ENCODE peak calls at places on chromosomes 5 and 9, in seven cellular contexts. T, F, D, E, L, H and M are unnamed samples. For H3K27me3 and H3K36me3, the result is how much of the 10 kb centered on the place peaks cover.

GRCh38 chr9:27653246-27653645 is 80.0 kb upstream of the C9orf72 start:
- DNase-seq in F (no peak), T (no peak), H (no peak), E (no peak), L (no peak), D (no peak), M (no peak)

GRCh38 chr9:16192403-16193017 is 639.7 kb downstream of the CCDC171 start:
- DNase-seq in T (no peak), H (no peak), F (peak), L (no peak), E (no peak), D (no peak), M (no peak)

GRCh38 chr5:4205408-4205807 is 609.8 kb downstream of the IRX1 start:
- DNase-seq in F (peak), E (no peak), H (no peak), T (no peak), L (no peak), D (no peak), M (no peak)

GRCh38 chr5:133371371-133372155 is 240.8 kb downstream of the FSTL4 start:
- DNase-seq in F (no peak), E (no peak), H (no peak), D (no peak), T (no peak), L (no peak), M (no peak)

GRCh38 chr5:92849798-92850197 is 731.2 kb downstream of the NR2F1-AS1 start:
- DNase-seq in E (no peak), L (no peak), F (no peak), H (no peak), T (no peak), D (no peak), M (no peak)

GRCh38 chr9:116434314-116434713 is 252.8 kb upstream of the TRIM32 start:
- DNase-seq in L (no peak), D (no peak), T (no peak), H (no peak), F (no peak), E (no peak), M (no peak)

GRCh38 chr9:37856551-37856950 is 47.4 kb downstream of the SLC25A51 start:
- DNase-seq in T (no peak), F (no peak), L (no peak), D (no peak), H (no peak), E (no peak), M (no peak)

GRCh38 chr9:79674052-79674777 is 102.5 kb downstream of the TLE4 start:
- DNase-seq in H (no peak), T (no peak), D (no peak), F (no peak), L (no peak), E (no peak), M (no peak)

GRCh38 chr5:164354138-164354751 is 848.8 kb downstream of the MAT2B start:
- DNase-seq in E (no peak), L (no peak), H (no peak), T (no peak), D (no peak), F (no peak), M (peak)

GRCh38 chr9:37954581-37954981 is 50.7 kb upstream of the SLC25A51 start:
- DNase-seq in D (no peak), E (no peak), L (no peak), F (no peak), H (no peak), T (no peak), M (no peak)

GRCh38 chr5:85278193-85278592 is 893.5 kb upstream of the EDIL3 start:
- DNase-seq in D (no peak), E (no peak), H (no peak), T (no peak), L (no peak), F (no peak), M (no peak)

GRCh38 chr9:135907006-135907434 is 326 bp downstream of the CAMSAP1 start:
- DNase-seq in L (no peak), E (no peak), T (peak), D (peak), F (no peak), H (no peak), M (peak)
- H3K4me3 ChIP-seq in L (peak), E (peak), T (peak), D (peak), F (peak), H (peak), M (peak)

GRCh38 chr5:136192015-136192525 is 892 bp downstream of the SMIM32 start:
- DNase-seq in F (peak), L (no peak), E (no peak), D (peak), T (no peak), H (no peak), M (no peak)
- H3K27me3 ChIP-seq in F (under half), L (half or more), E (under half), D (under half), T (half or more), H (under half), M (under half)

GRCh38 chr5:131610198-131611063 is 24.6 kb downstream of the RAPGEF6 start:
- DNase-seq in D (no peak), H (no peak), L (no peak), E (no peak), F (peak), T (no peak), M (peak)
- H3K36me3 ChIP-seq in D (under half), H (under half), L (under half), E (under half), F (under half), T (under half), M (under half)

GRCh38 chr5:38621840-38622513 is 65.5 kb upstream of the LIFR start:
- DNase-seq in E (no peak), D (no peak), T (no peak), H (no peak), L (no peak), F (no peak), M (no peak)
- H3K4me3 ChIP-seq in E (no peak), D (no peak), T (no peak), H (no peak), L (no peak), F (no peak), M (no peak)

GRCh38 chr5:172492097-172492840 is 37.9 kb upstream of the SH3PXD2B start:
- DNase-seq in F (no peak), D (no peak), H (no peak), L (no peak), E (no peak), T (no peak), M (no peak)
- H3K27me3 ChIP-seq in F (under half), D (under half), H (under half), L (under half), E (under half), T (under half), M (under half)

GRCh38 chr5:151128817-151129216 is 28.8 kb downstream of the ANXA6 start:
- DNase-seq in F (no peak), D (no peak), E (no peak), T (no peak), L (no peak), H (no peak), M (peak)
- H3K36me3 ChIP-seq in F (half or more), D (half or more), E (under half), T (half or more), L (under half), H (under half), M (under half)

GRCh38 chr9:100098887-100099721 is at the start of the genes ERP44 and INVS:
- DNase-seq in H (peak), F (peak), L (peak), T (peak), E (peak), D (peak), M (peak)
- H3K4me3 ChIP-seq in H (peak), F (peak), L (peak), T (peak), E (peak), D (peak), M (peak)

DNA sequence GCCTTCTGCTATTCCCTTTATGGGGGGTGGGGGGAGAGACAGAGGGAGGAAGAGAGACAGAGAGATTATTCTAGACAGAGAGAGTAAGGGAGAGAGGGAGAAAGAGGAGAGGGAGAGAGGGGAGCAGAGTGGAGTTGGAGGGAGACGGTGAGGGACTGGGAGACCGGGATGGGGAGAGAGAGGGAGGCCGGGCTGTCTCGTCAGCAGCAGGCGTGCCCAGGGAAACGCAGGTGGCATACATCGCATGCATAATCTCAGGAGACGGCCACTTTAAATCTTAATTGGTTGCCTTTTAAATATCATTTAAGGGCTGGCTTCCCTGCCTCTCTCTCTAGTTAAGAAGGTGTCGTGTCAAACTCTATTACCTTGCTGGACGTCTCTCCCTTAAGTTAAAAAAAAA is 8.4 kb downstream of the IRX4 start:
- DNase-seq in L (no peak), F (no peak), E (no peak), D (no peak), T (no peak), H (no peak), M (no peak)
- H3K27me3 ChIP-seq in L (half or more), F (half or more), E (under half), D (half or more), T (half or more), H (under half), M (half or more)

GRCh38 chr9:34403554-34404380 is 27.1 kb upstream of the MYORG start:
- DNase-seq in T (peak), E (peak), F (peak), H (peak), L (peak), D (peak), M (peak)
- H3K36me3 ChIP-seq in T (half or more), E (under half), F (half or more), H (under half), L (under half), D (under half), M (under half)

GRCh38 chr9:86202338-86202882 is 57.0 kb downstream of the C9orf153 start:
- DNase-seq in T (no peak), H (no peak), L (no peak), F (peak), D (no peak), E (peak), M (peak)
- H3K4me3 ChIP-seq in T (no peak), H (no peak), L (no peak), F (no peak), D (no peak), E (no peak), M (no peak)